ENCODE peak calls at places on chromosomes 5 and 9, in four cellular contexts. V, H, G and O are unnamed samples.

GRCh38 chr9:109640232-109641078 is 139.5 kb upstream of the PALM2AKAP2 start:
- DNase-seq in V (no peak), H (no peak), G (no peak), O (peak; percentile 76)

GRCh38 chr5:99715921-99716320 is 787.1 kb upstream of the CHD1 start:
- DNase-seq in V (peak; percentile 12), H (no peak), G (no peak), O (no peak)

GRCh38 chr5:54844905-54845566 is 140.4 kb downstream of the ESM1 start:
- DNase-seq in V (peak; percentile 82), H (no peak), G (no peak), O (no peak)

GRCh38 chr5:95778713-95779426 is 43.7 kb downstream of the GLRX start:
- DNase-seq in V (no peak), H (no peak), G (no peak), O (no peak)

GRCh38 chr9:84939766-84940165 is 270.2 kb downstream of the NTRK2 start:
- DNase-seq in V (no peak), H (no peak), G (no peak), O (no peak)

GRCh38 chr5:66609615-66610014 is 13.4 kb downstream of the MAST4 start:
- DNase-seq in V (no peak), H (no peak), G (no peak), O (no peak)

GRCh38 chr5:171907731-171908343 is 98.6 kb downstream of the FBXW11 start:
- DNase-seq in V (peak; percentile 78), H (no peak), G (peak; percentile 54), O (no peak)

GRCh38 chr5:81787843-81788242 is 36.9 kb upstream of the SSBP2 start:
- DNase-seq in V (peak; percentile 75), H (no peak), G (no peak), O (no peak)

GRCh38 chr9:71858812-71859211 is 52.2 kb downstream of the ABHD17B start:
- DNase-seq in V (no peak), H (no peak), G (no peak), O (no peak)

GRCh38 chr9:117191504-117192375 is 223.1 kb downstream of the ASTN2 start:
- DNase-seq in V (no peak), H (no peak), G (no peak), O (no peak)

GRCh38 chr5:76546497-76547102 is 76.6 kb downstream of the F2RL2 start:
- DNase-seq in V (no peak), H (no peak), G (no peak), O (no peak)

GRCh38 chr5:151931260-151931659 is 6.6 kb upstream of the GLRA1 start:
- DNase-seq in V (peak; percentile 10), H (no peak), G (no peak), O (no peak)

GRCh38 chr9:129702563-129702962 is 37.1 kb downstream of the PRRX2 start:
- DNase-seq in V (no peak), H (no peak), G (no peak), O (no peak)

GRCh38 chr9:4547016-4547415 is 56.7 kb downstream of the SLC1A1 start:
- DNase-seq in V (peak; percentile 95), H (no peak), G (no peak), O (no peak)

GRCh38 chr9:121902483-121903135 is 190.5 kb downstream of the TTLL11 start:
- DNase-seq in V (peak; percentile 40), H (no peak), G (no peak), O (no peak)